ENCODE peak calls at places on chromosome 5, in ten cellular contexts. Q, V, E, Z, U, B, J, C, F and L are unnamed samples.

GRCh38 chr5:123125172-123125508 is 36.1 kb downstream of the PRDM6 start:
- DNase-seq in Q (no peak), V (no peak), E (no peak), Z (peak; percentile 12), U (no peak), B (no peak), J (no peak), C (no peak), F (no peak), L (no peak)

GRCh38 chr5:113266913-113267227 is 167.9 kb downstream of the TSSK1B start:
- DNase-seq in Q (no peak), V (no peak), E (peak; percentile 46), Z (no peak), U (no peak), B (no peak), J (no peak), C (no peak), F (no peak), L (no peak)

GRCh38 chr5:141876628-141877477 is 1.4 kb downstream of the PCDH1 start:
- DNase-seq in Q (no peak), V (peak; percentile 41), E (peak; percentile 50), Z (no peak), U (no peak), B (no peak), J (no peak), C (no peak), F (no peak), L (peak; percentile 44)

GRCh38 chr5:171927345-171927941 is 79.0 kb downstream of the FBXW11 start:
- DNase-seq in Q (no peak), V (no peak), E (peak; percentile 38), Z (no peak), U (no peak), B (no peak), J (no peak), C (no peak), F (no peak), L (no peak)

GRCh38 chr5:58393716-58394115 is 66.2 kb downstream of the PLK2 start:
- DNase-seq in Q (no peak), V (no peak), E (no peak), Z (no peak), U (no peak), B (no peak), J (no peak), C (no peak), F (no peak), L (no peak)

GRCh38 chr5:139760066-139761056 is 35.2 kb upstream of the PSD2 start:
- DNase-seq in Q (peak; percentile 19), V (no peak), E (peak; percentile 19), Z (peak; percentile 78), U (no peak), B (no peak), J (no peak), C (no peak), F (no peak), L (no peak)

GRCh38 chr5:144237851-144238250 is 67.2 kb downstream of the KCTD16 start:
- DNase-seq in Q (no peak), V (no peak), E (no peak), Z (peak; percentile 8), U (no peak), B (no peak), J (no peak), C (no peak), F (no peak), L (no peak)

GRCh38 chr5:56147679-56148230 is 85.4 kb downstream of the ANKRD55 start:
- DNase-seq in Q (no peak), V (no peak), E (no peak), Z (no peak), U (no peak), B (no peak), J (no peak), C (no peak), F (no peak), L (no peak)